ENCODE peak calls at places on chromosome 2, in five cellular contexts. G is NCI-H345; C is central memory CD4-positive, alpha-beta T cell; F is DMS153; V is iPS-NIHi11. N is an unnamed sample.

GRCh38 chr2:36525245-36525644 is 72.7 kb downstream of the FEZ2 start:
- DNase-seq in G (no peak), C (no peak), F (no peak), V (no peak), N (no peak)

GRCh38 chr2:144137705-144138428 is 382.1 kb downstream of the ZEB2 start:
- DNase-seq in G (no peak), C (no peak), F (no peak), V (no peak), N (no peak)

GRCh38 chr2:218959141-218959731 is at the start of gene CDK5R2:
- DNase-seq in G (peak; percentile 97), C (peak; percentile 44), F (peak; percentile 82), V (peak; percentile 99), N (peak; percentile 96)

GRCh38 chr2:31268344-31268743 is 34.4 kb downstream of the EHD3 start:
- DNase-seq in G (no peak), C (no peak), F (no peak), V (peak; percentile 34), N (no peak)

GRCh38 chr2:9763356-9764152 is 79.7 kb upstream of the TAF1B start:
- DNase-seq in G (no peak), C (no peak), F (no peak), V (no peak), N (no peak)

GRCh38 chr2:127811397-127811860 is 458 bp upstream of the WDR33 start:
- DNase-seq in G (no peak), C (no peak), F (no peak), V (no peak), N (no peak)

GRCh38 chr2:179020156-179020750 is 29.7 kb downstream of the CCDC141 start:
- DNase-seq in G (peak; percentile 62), C (no peak), F (peak; percentile 58), V (peak; percentile 60), N (peak; percentile 23)

GRCh38 chr2:14451312-14451711 is 181.2 kb upstream of the LRATD1 start:
- DNase-seq in G (no peak), C (no peak), F (no peak), V (peak; percentile 22), N (peak; percentile 12)

GRCh38 chr2:68018727-68019126 is 44.1 kb downstream of the C1D start:
- DNase-seq in G (no peak), C (no peak), F (no peak), V (no peak), N (no peak)

GRCh38 chr2:61658841-61659780 is 121.0 kb upstream of the XPO1 start:
- DNase-seq in G (peak; percentile 19), C (no peak), F (no peak), V (peak; percentile 73), N (peak; percentile 54)

GRCh38 chr2:182240862-182241371 is 185.9 kb downstream of the PDE1A start:
- DNase-seq in G (no peak), C (no peak), F (peak; percentile 61), V (peak; percentile 52), N (peak; percentile 18)

GRCh38 chr2:61328707-61329251 is 142.1 kb downstream of the USP34 start:
- DNase-seq in G (no peak), C (no peak), F (peak; percentile 73), V (no peak), N (no peak)

GRCh38 chr2:11583203-11583752 is 49.4 kb downstream of the GREB1 start:
- DNase-seq in G (peak; percentile 91), C (no peak), F (peak; percentile 58), V (no peak), N (no peak)

GRCh38 chr2:225052703-225053102 is 10.4 kb upstream of the DOCK10 start:
- DNase-seq in G (no peak), C (peak; percentile 62), F (peak; percentile 55), V (no peak), N (no peak)

GRCh38 chr2:7829241-7829640 is 852.6 kb upstream of the ID2 start:
- DNase-seq in G (no peak), C (no peak), F (no peak), V (no peak), N (no peak)

GRCh38 chr2:234451852-234452625 is 44.8 kb downstream of the ARL4C start:
- DNase-seq in G (no peak), C (peak; percentile 49), F (peak; percentile 12), V (no peak), N (no peak)

N was measured in SK-N-DZ.